ENCODE peak calls at places on chromosomes 2 and 18, in nine cellular contexts. B is aorta; C is epithelial cell of esophagus; L is AG20443; V is NCI-H460; W is GM04504; N is activated CD4-positive, alpha-beta T cell treated with anti-CD3 and anti-CD28 coated beads, Interleukin-2, amount 50 U/mL, for 24 hours; O is effector memory CD8-positive, alpha-beta T cell; Z is NCI-H1417. S is an unnamed sample.

GRCh38 chr2:151482310-151482709 is 72.6 kb downstream of the RIF1 start:
- DNase-seq in Z (no peak), C (no peak), N (no peak), V (no peak), W (no peak), B (no peak), L (no peak), O (no peak), S (no peak)

GRCh38 chr2:241002275-241003046 is 4.0 kb downstream of the SNED1 start:
- DNase-seq in B (peak; percentile 42), Z (no peak), O (no peak), W (no peak), N (no peak), V (no peak), L (no peak), C (no peak), S (peak; percentile 42)

GRCh38 chr2:175690113-175690716 is 311.9 kb downstream of the LNPK start:
- DNase-seq in Z (peak; percentile 70), B (no peak), L (peak; percentile 42), V (peak; percentile 66), O (peak; percentile 19), C (peak; percentile 75), W (peak; percentile 40), N (no peak), S (no peak)

GRCh38 chr2:47569658-47570398 is 166.9 kb downstream of the MSH2 start:
- DNase-seq in Z (peak; percentile 63), O (no peak), W (no peak), N (no peak), B (no peak), C (peak; percentile 38), V (no peak), L (peak; percentile 62), S (no peak)

GRCh38 chr18:23596183-23596582 is 9.9 kb upstream of the NPC1 start:
- DNase-seq in B (no peak), V (no peak), C (no peak), N (no peak), Z (no peak), L (no peak), O (no peak), W (no peak), S (peak; percentile 16)

GRCh38 chr2:11559066-11559785 is 25.4 kb downstream of the GREB1 start:
- DNase-seq in C (no peak), V (no peak), N (no peak), W (no peak), B (peak; percentile 52), O (no peak), Z (no peak), L (no peak), S (no peak)

GRCh38 chr2:240991378-240992263 is 6.8 kb upstream of the SNED1 start:
- DNase-seq in B (peak; percentile 97), C (peak; percentile 86), N (no peak), W (peak; percentile 84), L (peak; percentile 90), V (peak; percentile 50), O (no peak), Z (peak; percentile 71), S (peak; percentile 65)

GRCh38 chr18:24761765-24762164 is 301.3 kb downstream of the HRH4 start:
- DNase-seq in L (no peak), C (no peak), N (no peak), B (no peak), O (no peak), W (no peak), V (no peak), Z (no peak), S (no peak)

S was measured in left lobe of liver.